ENCODE peak calls at places on chromosomes 13 and 19, in five cellular contexts. V is C1 segment of cervical spinal cord, L is MCF 10A, N is neural crest cell, E is GM06990. F is an unnamed sample.

GRCh38 chr19:33388231-33388816 is 14.8 kb downstream of the CEBPG start:
- DNase-seq in V (peak), L (no peak), N (no peak), E (no peak), F (no peak)

GRCh38 chr19:18208098-18208951 is 4.5 kb upstream of the RAB3A start:
- DNase-seq in E (no peak), L (peak), N (no peak), V (no peak), F (no peak)

GRCh38 chr13:51793570-51794273 is 10.2 kb downstream of the DHRS12 start:
- DNase-seq in E (peak), N (no peak), L (peak), V (peak), F (peak)

GRCh38 chr13:113291997-113292862 is 4.8 kb upstream of the LAMP1 start:
- DNase-seq in L (no peak), E (peak), N (peak), V (no peak), F (no peak)

GRCh38 chr13:49711218-49711863 is 20.1 kb upstream of the EBPL start:
- DNase-seq in N (no peak), V (no peak), E (no peak), L (peak), F (no peak)

GRCh38 chr13:28313579-28313978 is 175.2 kb downstream of the PAN3 start:
- DNase-seq in N (no peak), E (no peak), L (no peak), V (no peak), F (no peak)

GRCh38 chr19:2517881-2518601 is 42.1 kb downstream of the GADD45B start:
- DNase-seq in N (no peak), E (no peak), L (no peak), V (no peak), F (no peak)

GRCh38 chr13:95628488-95628887 is 16.0 kb downstream of the DZIP1 start:
- DNase-seq in V (no peak), L (no peak), N (no peak), E (no peak), F (no peak)

GRCh38 chr19:4474504-4475136 is 2.5 kb downstream of the HDGFL2 start:
- DNase-seq in V (peak), N (peak), E (no peak), L (no peak), F (peak)

GRCh38 chr19:6593651-6594416 is 2.9 kb upstream of the CD70 start:
- DNase-seq in V (no peak), E (no peak), L (no peak), N (no peak), F (no peak)

GRCh38 chr13:28442872-28443271 is 52.1 kb downstream of the FLT1 start:
- DNase-seq in E (no peak), V (no peak), L (no peak), N (no peak), F (no peak)

GRCh38 chr19:6761053-6761676 is 6.1 kb downstream of the SH2D3A start:
- DNase-seq in E (no peak), V (no peak), L (no peak), N (no peak), F (no peak)

GRCh38 chr13:81017525-81018152 is 676.7 kb upstream of the SPRY2 start:
- DNase-seq in V (no peak), N (no peak), E (no peak), L (peak), F (peak)

GRCh38 chr19:10007366-10007765 is 2.9 kb downstream of the COL5A3 start:
- DNase-seq in L (no peak), E (no peak), N (no peak), V (no peak), F (no peak)

GRCh38 chr13:30082391-30082790 is 225.0 kb downstream of the KATNAL1 start:
- DNase-seq in E (no peak), V (no peak), L (no peak), N (no peak), F (no peak)

GRCh38 chr19:52722062-52723005 is 12.5 kb downstream of the ZNF611 start:
- DNase-seq in V (no peak), E (no peak), N (no peak), L (peak), F (no peak)

GRCh38 chr19:51520710-51521109 is 10.8 kb downstream of the SIGLEC6 start:
- DNase-seq in N (no peak), V (no peak), E (no peak), L (no peak), F (no peak)

GRCh38 chr19:16519230-16519687 is 23.0 kb downstream of the CHERP start:
- DNase-seq in N (no peak), E (no peak), V (no peak), L (no peak), F (no peak)

F was measured in Ammon's horn.